ENCODE peak calls at places on chromosomes 13 and 19, in seven cellular contexts. One of them, this sample, is unnamed.

GRCh38 chr19:7917292-7918061 is 2.7 kb upstream of the SNAPC2 start:
- DNase-seq in ACHN: peak
- DNase-seq in Calu3: peak
- DNase-seq in ELF-1: peak
- DNase-seq in left ventricle myocardium superior: peak
- DNase-seq in stimulated activated CD4-positive, alpha-beta T cell treated with anti-CD3 and anti-CD28 coated beads, Interleukin-15, amount 100 ng/mL, for 48 hours: peak
- DNase-seq in LHCN-M2: peak
- DNase-seq in this sample: peak

GRCh38 chr13:32225494-32225931 is 89.7 kb downstream of the ZAR1L start:
- DNase-seq in LHCN-M2: peak
- DNase-seq in ELF-1: peak
- DNase-seq in Calu3: no peak
- DNase-seq in left ventricle myocardium superior: no peak
- DNase-seq in ACHN: no peak
- DNase-seq in stimulated activated CD4-positive, alpha-beta T cell treated with anti-CD3 and anti-CD28 coated beads, Interleukin-15, amount 100 ng/mL, for 48 hours: no peak
- DNase-seq in this sample: no peak

GRCh38 chr13:50106559-50106958 is 91.3 kb downstream of the KCNRG start:
- DNase-seq in ACHN: no peak
- DNase-seq in Calu3: no peak
- DNase-seq in left ventricle myocardium superior: no peak
- DNase-seq in LHCN-M2: no peak
- DNase-seq in ELF-1: no peak
- DNase-seq in stimulated activated CD4-positive, alpha-beta T cell treated with anti-CD3 and anti-CD28 coated beads, Interleukin-15, amount 100 ng/mL, for 48 hours: no peak
- DNase-seq in this sample: no peak

GRCh38 chr19:14318873-14319272 is 62.4 kb upstream of the ADGRE5 start:
- DNase-seq in left ventricle myocardium superior: peak
- DNase-seq in stimulated activated CD4-positive, alpha-beta T cell treated with anti-CD3 and anti-CD28 coated beads, Interleukin-15, amount 100 ng/mL, for 48 hours: no peak
- DNase-seq in ACHN: peak
- DNase-seq in LHCN-M2: no peak
- DNase-seq in Calu3: peak
- DNase-seq in ELF-1: peak
- DNase-seq in this sample: no peak

GRCh38 chr13:45441633-45442032 is 23.1 kb upstream of the COG3 start:
- DNase-seq in LHCN-M2: peak
- DNase-seq in stimulated activated CD4-positive, alpha-beta T cell treated with anti-CD3 and anti-CD28 coated beads, Interleukin-15, amount 100 ng/mL, for 48 hours: no peak
- DNase-seq in ELF-1: no peak
- DNase-seq in ACHN: peak
- DNase-seq in Calu3: no peak
- DNase-seq in left ventricle myocardium superior: no peak
- DNase-seq in this sample: no peak

GRCh38 chr19:4068058-4068966 is 1.6 kb upstream of the ZBTB7A start:
- DNase-seq in left ventricle myocardium superior: peak
- DNase-seq in LHCN-M2: no peak
- DNase-seq in ELF-1: no peak
- DNase-seq in Calu3: no peak
- DNase-seq in ACHN: no peak
- DNase-seq in stimulated activated CD4-positive, alpha-beta T cell treated with anti-CD3 and anti-CD28 coated beads, Interleukin-15, amount 100 ng/mL, for 48 hours: no peak
- DNase-seq in this sample: no peak

GRCh38 chr13:38662362-38662761 is 24.5 kb upstream of the FREM2 start:
- DNase-seq in Calu3: no peak
- DNase-seq in left ventricle myocardium superior: no peak
- DNase-seq in ACHN: peak
- DNase-seq in stimulated activated CD4-positive, alpha-beta T cell treated with anti-CD3 and anti-CD28 coated beads, Interleukin-15, amount 100 ng/mL, for 48 hours: no peak
- DNase-seq in ELF-1: no peak
- DNase-seq in LHCN-M2: no peak
- DNase-seq in this sample: no peak

GRCh38 chr19:30669329-30670010 is 297.3 kb downstream of the ZNF536 start:
- DNase-seq in LHCN-M2: peak
- DNase-seq in Calu3: peak
- DNase-seq in stimulated activated CD4-positive, alpha-beta T cell treated with anti-CD3 and anti-CD28 coated beads, Interleukin-15, amount 100 ng/mL, for 48 hours: peak
- DNase-seq in ACHN: peak
- DNase-seq in ELF-1: peak
- DNase-seq in left ventricle myocardium superior: peak
- DNase-seq in this sample: no peak

GRCh38 chr13:52105841-52106240 is 23.0 kb downstream of the NEK5 start:
- DNase-seq in ACHN: no peak
- DNase-seq in LHCN-M2: no peak
- DNase-seq in ELF-1: no peak
- DNase-seq in left ventricle myocardium superior: no peak
- DNase-seq in stimulated activated CD4-positive, alpha-beta T cell treated with anti-CD3 and anti-CD28 coated beads, Interleukin-15, amount 100 ng/mL, for 48 hours: no peak
- DNase-seq in Calu3: no peak
- DNase-seq in this sample: no peak

GRCh38 chr13:30429721-30430694 is 7.7 kb downstream of the UBE2L5 start:
- DNase-seq in LHCN-M2: peak
- DNase-seq in Calu3: peak
- DNase-seq in stimulated activated CD4-positive, alpha-beta T cell treated with anti-CD3 and anti-CD28 coated beads, Interleukin-15, amount 100 ng/mL, for 48 hours: no peak
- DNase-seq in left ventricle myocardium superior: no peak
- DNase-seq in ACHN: peak
- DNase-seq in ELF-1: no peak
- DNase-seq in this sample: no peak

GRCh38 chr19:7505682-7506384 is 10.1 kb upstream of the ZNF358 start:
- DNase-seq in left ventricle myocardium superior: no peak
- DNase-seq in Calu3: peak
- DNase-seq in ELF-1: peak
- DNase-seq in ACHN: peak
- DNase-seq in stimulated activated CD4-positive, alpha-beta T cell treated with anti-CD3 and anti-CD28 coated beads, Interleukin-15, amount 100 ng/mL, for 48 hours: peak
- DNase-seq in LHCN-M2: no peak
- DNase-seq in this sample: no peak

GRCh38 chr19:49912965-49913685 is 15.9 kb upstream of the ATF5 start:
- DNase-seq in LHCN-M2: no peak
- DNase-seq in Calu3: no peak
- DNase-seq in stimulated activated CD4-positive, alpha-beta T cell treated with anti-CD3 and anti-CD28 coated beads, Interleukin-15, amount 100 ng/mL, for 48 hours: no peak
- DNase-seq in left ventricle myocardium superior: no peak
- DNase-seq in ACHN: no peak
- DNase-seq in ELF-1: peak
- DNase-seq in this sample: no peak

GRCh38 chr13:41973247-41973741 is 12.4 kb upstream of the VWA8 start:
- DNase-seq in LHCN-M2: no peak
- DNase-seq in ELF-1: peak
- DNase-seq in left ventricle myocardium superior: no peak
- DNase-seq in Calu3: no peak
- DNase-seq in stimulated activated CD4-positive, alpha-beta T cell treated with anti-CD3 and anti-CD28 coated beads, Interleukin-15, amount 100 ng/mL, for 48 hours: no peak
- DNase-seq in ACHN: no peak
- DNase-seq in this sample: no peak

GRCh38 chr19:49264258-49264657 is 60.7 kb downstream of the SLC6A16 start:
- DNase-seq in left ventricle myocardium superior: no peak
- DNase-seq in ELF-1: no peak
- DNase-seq in ACHN: no peak
- DNase-seq in Calu3: no peak
- DNase-seq in stimulated activated CD4-positive, alpha-beta T cell treated with anti-CD3 and anti-CD28 coated beads, Interleukin-15, amount 100 ng/mL, for 48 hours: no peak
- DNase-seq in LHCN-M2: no peak
- DNase-seq in this sample: no peak

GRCh38 chr19:39474139-39474620 is 6.5 kb upstream of the TIMM50 start:
- DNase-seq in ACHN: peak
- DNase-seq in ELF-1: peak
- DNase-seq in LHCN-M2: no peak
- DNase-seq in stimulated activated CD4-positive, alpha-beta T cell treated with anti-CD3 and anti-CD28 coated beads, Interleukin-15, amount 100 ng/mL, for 48 hours: peak
- DNase-seq in left ventricle myocardium superior: peak
- DNase-seq in Calu3: peak
- DNase-seq in this sample: peak

GRCh38 chr19:47096721-47097120 is 16.9 kb downstream of the ZC3H4 start:
- DNase-seq in ACHN: no peak
- DNase-seq in ELF-1: no peak
- DNase-seq in left ventricle myocardium superior: peak
- DNase-seq in stimulated activated CD4-positive, alpha-beta T cell treated with anti-CD3 and anti-CD28 coated beads, Interleukin-15, amount 100 ng/mL, for 48 hours: no peak
- DNase-seq in Calu3: peak
- DNase-seq in LHCN-M2: no peak
- DNase-seq in this sample: no peak

GRCh38 chr13:109790951-109791605 is 4.7 kb upstream of the IRS2 start:
- DNase-seq in stimulated activated CD4-positive, alpha-beta T cell treated with anti-CD3 and anti-CD28 coated beads, Interleukin-15, amount 100 ng/mL, for 48 hours: no peak
- DNase-seq in ACHN: peak
- DNase-seq in ELF-1: peak
- DNase-seq in left ventricle myocardium superior: no peak
- DNase-seq in LHCN-M2: peak
- DNase-seq in Calu3: no peak
- DNase-seq in this sample: no peak

GRCh38 chr13:76832258-76832988 is 53.8 kb downstream of the KCTD12 start:
- DNase-seq in LHCN-M2: no peak
- DNase-seq in stimulated activated CD4-positive, alpha-beta T cell treated with anti-CD3 and anti-CD28 coated beads, Interleukin-15, amount 100 ng/mL, for 48 hours: no peak
- DNase-seq in left ventricle myocardium superior: no peak
- DNase-seq in ACHN: no peak
- DNase-seq in ELF-1: no peak
- DNase-seq in Calu3: no peak
- DNase-seq in this sample: no peak

GRCh38 chr19:6088677-6089063 is 21.6 kb downstream of the RFX2 start:
- DNase-seq in LHCN-M2: peak
- DNase-seq in left ventricle myocardium superior: no peak
- DNase-seq in stimulated activated CD4-positive, alpha-beta T cell treated with anti-CD3 and anti-CD28 coated beads, Interleukin-15, amount 100 ng/mL, for 48 hours: no peak
- DNase-seq in ELF-1: no peak
- DNase-seq in Calu3: no peak
- DNase-seq in ACHN: no peak
- DNase-seq in this sample: no peak

GRCh38 chr19:47315125-47315821 is 5.6 kb downstream of the C5AR1 start:
- DNase-seq in ACHN: peak
- DNase-seq in ELF-1: peak
- DNase-seq in LHCN-M2: peak
- DNase-seq in Calu3: peak
- DNase-seq in stimulated activated CD4-positive, alpha-beta T cell treated with anti-CD3 and anti-CD28 coated beads, Interleukin-15, amount 100 ng/mL, for 48 hours: peak
- DNase-seq in left ventricle myocardium superior: peak
- DNase-seq in this sample: no peak

GRCh38 chr19:43784251-43784980 is 3.6 kb upstream of the KCNN4 start:
- DNase-seq in Calu3: peak
- DNase-seq in ELF-1: peak
- DNase-seq in ACHN: peak
- DNase-seq in LHCN-M2: peak
- DNase-seq in left ventricle myocardium superior: no peak
- DNase-seq in stimulated activated CD4-positive, alpha-beta T cell treated with anti-CD3 and anti-CD28 coated beads, Interleukin-15, amount 100 ng/mL, for 48 hours: peak
- DNase-seq in this sample: peak

GRCh38 chr19:3840804-3841203 is 28.0 kb downstream of the ZFR2 start:
- DNase-seq in stimulated activated CD4-positive, alpha-beta T cell treated with anti-CD3 and anti-CD28 coated beads, Interleukin-15, amount 100 ng/mL, for 48 hours: no peak
- DNase-seq in ACHN: no peak
- DNase-seq in ELF-1: no peak
- DNase-seq in left ventricle myocardium superior: no peak
- DNase-seq in LHCN-M2: no peak
- DNase-seq in Calu3: no peak
- DNase-seq in this sample: no peak

GRCh38 chr13:51784097-51784496 is 19.9 kb downstream of the DHRS12 start:
- DNase-seq in ACHN: no peak
- DNase-seq in stimulated activated CD4-positive, alpha-beta T cell treated with anti-CD3 and anti-CD28 coated beads, Interleukin-15, amount 100 ng/mL, for 48 hours: no peak
- DNase-seq in left ventricle myocardium superior: no peak
- DNase-seq in Calu3: no peak
- DNase-seq in ELF-1: no peak
- DNase-seq in LHCN-M2: no peak
- DNase-seq in this sample: no peak

GRCh38 chr19:38514812-38515633 is 81.5 kb downstream of the RYR1 start:
- DNase-seq in ACHN: peak
- DNase-seq in stimulated activated CD4-positive, alpha-beta T cell treated with anti-CD3 and anti-CD28 coated beads, Interleukin-15, amount 100 ng/mL, for 48 hours: peak
- DNase-seq in LHCN-M2: peak
- DNase-seq in ELF-1: peak
- DNase-seq in Calu3: peak
- DNase-seq in left ventricle myocardium superior: peak
- DNase-seq in this sample: peak

GRCh38 chr13:37049810-37050209 is 9.7 kb downstream of the SUPT20H start:
- DNase-seq in LHCN-M2: no peak
- DNase-seq in left ventricle myocardium superior: no peak
- DNase-seq in ELF-1: no peak
- DNase-seq in Calu3: no peak
- DNase-seq in ACHN: no peak
- DNase-seq in stimulated activated CD4-positive, alpha-beta T cell treated with anti-CD3 and anti-CD28 coated beads, Interleukin-15, amount 100 ng/mL, for 48 hours: no peak
- DNase-seq in this sample: no peak

GRCh38 chr13:114268344-114269280 is 12.8 kb upstream of the UPF3A start:
- DNase-seq in Calu3: no peak
- DNase-seq in left ventricle myocardium superior: no peak
- DNase-seq in ACHN: no peak
- DNase-seq in ELF-1: no peak
- DNase-seq in stimulated activated CD4-positive, alpha-beta T cell treated with anti-CD3 and anti-CD28 coated beads, Interleukin-15, amount 100 ng/mL, for 48 hours: no peak
- DNase-seq in LHCN-M2: peak
- DNase-seq in this sample: no peak

GRCh38 chr13:26420282-26420960 is 137.1 kb upstream of the WASF3 start:
- DNase-seq in ELF-1: no peak
- DNase-seq in stimulated activated CD4-positive, alpha-beta T cell treated with anti-CD3 and anti-CD28 coated beads, Interleukin-15, amount 100 ng/mL, for 48 hours: no peak
- DNase-seq in left ventricle myocardium superior: no peak
- DNase-seq in Calu3: no peak
- DNase-seq in LHCN-M2: no peak
- DNase-seq in ACHN: no peak
- DNase-seq in this sample: no peak

GRCh38 chr19:27821418-27822018 is 1391.4 kb downstream of the UQCRFS1 start:
- DNase-seq in LHCN-M2: no peak
- DNase-seq in Calu3: no peak
- DNase-seq in ACHN: no peak
- DNase-seq in left ventricle myocardium superior: no peak
- DNase-seq in ELF-1: no peak
- DNase-seq in stimulated activated CD4-positive, alpha-beta T cell treated with anti-CD3 and anti-CD28 coated beads, Interleukin-15, amount 100 ng/mL, for 48 hours: no peak
- DNase-seq in this sample: no peak

GRCh38 chr19:10583021-10583776 is 3.9 kb downstream of the AP1M2 start:
- DNase-seq in LHCN-M2: no peak
- DNase-seq in ACHN: no peak
- DNase-seq in ELF-1: no peak
- DNase-seq in Calu3: no peak
- DNase-seq in left ventricle myocardium superior: no peak
- DNase-seq in stimulated activated CD4-positive, alpha-beta T cell treated with anti-CD3 and anti-CD28 coated beads, Interleukin-15, amount 100 ng/mL, for 48 hours: no peak
- DNase-seq in this sample: no peak

This sample was measured in activated CD4-positive, alpha-beta T cell treated with anti-CD3 and anti-CD28 coated beads for 1 hour.